ENCODE peak calls at places on chromosomes 3 and 15, in seven cellular contexts. One of them, this sample, is unnamed.

GRCh38 chr3:49007068-49007770 is at the start of gene WDR6:
- DNase-seq in AG09309: peak
- DNase-seq in fibroblast of pulmonary artery: peak
- DNase-seq in NB4: peak
- DNase-seq in H1: peak
- DNase-seq in AG04450: peak
- DNase-seq in heart right ventricle: peak
- DNase-seq in this sample: peak

GRCh38 chr3:39870706-39871105 is 61.3 kb downstream of the MYRIP start:
- DNase-seq in AG09309: no peak
- DNase-seq in fibroblast of pulmonary artery: peak
- DNase-seq in NB4: no peak
- DNase-seq in H1: no peak
- DNase-seq in AG04450: no peak
- DNase-seq in heart right ventricle: no peak
- DNase-seq in this sample: no peak

GRCh38 chr15:90674476-90674875 is 42.7 kb upstream of the BLM start:
- DNase-seq in AG09309: no peak
- DNase-seq in fibroblast of pulmonary artery: no peak
- DNase-seq in NB4: no peak
- DNase-seq in H1: no peak
- DNase-seq in AG04450: no peak
- DNase-seq in heart right ventricle: no peak
- DNase-seq in this sample: no peak

GRCh38 chr3:22893631-22894377 is 309.3 kb upstream of the UBE2E2 start:
- DNase-seq in AG09309: no peak
- DNase-seq in fibroblast of pulmonary artery: no peak
- DNase-seq in NB4: no peak
- DNase-seq in H1: no peak
- DNase-seq in AG04450: no peak
- DNase-seq in heart right ventricle: peak
- DNase-seq in this sample: no peak

GRCh38 chr3:166478356-166478755 is 641.1 kb upstream of the BCHE start:
- DNase-seq in AG09309: no peak
- DNase-seq in fibroblast of pulmonary artery: no peak
- DNase-seq in NB4: no peak
- DNase-seq in H1: no peak
- DNase-seq in AG04450: no peak
- DNase-seq in heart right ventricle: no peak
- DNase-seq in this sample: no peak

GRCh38 chr15:59904450-59904979 is 99.6 kb upstream of the FOXB1 start:
- DNase-seq in AG09309: no peak
- DNase-seq in fibroblast of pulmonary artery: no peak
- DNase-seq in NB4: no peak
- DNase-seq in H1: peak
- DNase-seq in AG04450: no peak
- DNase-seq in heart right ventricle: no peak
- DNase-seq in this sample: no peak

GRCh38 chr3:194682651-194683310 is 2.9 kb upstream of the FAM43A start:
- DNase-seq in AG09309: peak
- DNase-seq in fibroblast of pulmonary artery: peak
- DNase-seq in NB4: peak
- DNase-seq in H1: peak
- DNase-seq in AG04450: peak
- DNase-seq in heart right ventricle: peak
- DNase-seq in this sample: peak

GRCh38 chr3:111200027-111200426 is 128.4 kb downstream of the NECTIN3 start:
- DNase-seq in AG09309: no peak
- DNase-seq in fibroblast of pulmonary artery: no peak
- DNase-seq in NB4: no peak
- DNase-seq in H1: no peak
- DNase-seq in AG04450: no peak
- DNase-seq in heart right ventricle: no peak
- DNase-seq in this sample: no peak

GRCh38 chr3:37779289-37780152 is 82.2 kb upstream of the CTDSPL start:
- DNase-seq in AG09309: peak
- DNase-seq in fibroblast of pulmonary artery: peak
- DNase-seq in NB4: peak
- DNase-seq in H1: no peak
- DNase-seq in AG04450: peak
- DNase-seq in heart right ventricle: peak
- DNase-seq in this sample: peak

GRCh38 chr3:58383904-58384303 is 49.7 kb downstream of the PDHB start:
- DNase-seq in AG09309: peak
- DNase-seq in fibroblast of pulmonary artery: peak
- DNase-seq in NB4: peak
- DNase-seq in H1: no peak
- DNase-seq in AG04450: peak
- DNase-seq in heart right ventricle: no peak
- DNase-seq in this sample: peak

GRCh38 chr3:62882676-62883228 is 7.5 kb upstream of the CADPS start:
- DNase-seq in AG09309: peak
- DNase-seq in fibroblast of pulmonary artery: no peak
- DNase-seq in NB4: no peak
- DNase-seq in H1: no peak
- DNase-seq in AG04450: no peak
- DNase-seq in heart right ventricle: no peak
- DNase-seq in this sample: no peak

GRCh38 chr3:175601521-175601920 is 742.4 kb downstream of the NAALADL2 start:
- DNase-seq in AG09309: no peak
- DNase-seq in fibroblast of pulmonary artery: peak
- DNase-seq in NB4: no peak
- DNase-seq in H1: no peak
- DNase-seq in AG04450: no peak
- DNase-seq in heart right ventricle: no peak
- DNase-seq in this sample: no peak
- TF ChIP-seq CTCF in AG09309: no peak
- TF ChIP-seq CTCF in fibroblast of pulmonary artery: no peak
- TF ChIP-seq CTCF in NB4: no peak
- TF ChIP-seq CTCF in H1: no peak
- TF ChIP-seq CTCF in AG04450: no peak
- TF ChIP-seq CTCF in heart right ventricle: no peak
- TF ChIP-seq CTCF in this sample: no peak

DNA sequence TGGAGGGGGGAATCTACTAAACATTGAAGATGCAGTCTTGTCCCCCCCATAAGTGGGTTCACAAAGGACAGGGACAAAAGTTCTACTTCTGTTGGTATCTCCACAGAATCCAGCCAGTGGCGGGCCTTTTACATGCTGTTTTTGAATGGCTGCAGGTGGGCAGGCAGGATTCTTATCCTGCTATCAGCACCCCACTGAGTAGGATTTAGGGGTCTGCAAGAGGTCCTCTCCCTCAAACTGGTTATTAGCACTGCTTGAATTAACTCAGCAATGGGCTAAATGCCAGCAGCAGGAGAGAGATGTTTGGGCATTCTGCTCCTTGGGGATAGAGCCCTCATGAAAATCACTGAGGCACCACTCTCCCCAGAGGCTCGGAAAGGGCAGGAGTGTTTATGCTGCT is 40.3 kb downstream of the SEMA5B start:
- DNase-seq in AG09309: no peak
- DNase-seq in fibroblast of pulmonary artery: no peak
- DNase-seq in NB4: no peak
- DNase-seq in H1: no peak
- DNase-seq in AG04450: no peak
- DNase-seq in heart right ventricle: no peak
- DNase-seq in this sample: no peak
- H3K4me3 ChIP-seq in AG09309: no peak
- H3K4me3 ChIP-seq in fibroblast of pulmonary artery: no peak
- H3K4me3 ChIP-seq in NB4: no peak
- H3K4me3 ChIP-seq in H1: peak
- H3K4me3 ChIP-seq in AG04450: no peak
- H3K4me3 ChIP-seq in heart right ventricle: no peak
- H3K4me3 ChIP-seq in this sample: no peak

GRCh38 chr3:184873136-184873535 is 61.2 kb downstream of the VPS8 start:
- DNase-seq in AG09309: no peak
- DNase-seq in fibroblast of pulmonary artery: no peak
- DNase-seq in NB4: no peak
- DNase-seq in H1: no peak
- DNase-seq in AG04450: no peak
- DNase-seq in heart right ventricle: no peak
- DNase-seq in this sample: no peak

GRCh38 chr3:184874709-184875644 is 63.0 kb downstream of the VPS8 start:
- DNase-seq in AG09309: no peak
- DNase-seq in fibroblast of pulmonary artery: peak
- DNase-seq in NB4: peak
- DNase-seq in H1: no peak
- DNase-seq in AG04450: no peak
- DNase-seq in heart right ventricle: peak
- DNase-seq in this sample: no peak

GRCh38 chr3:184868477-184868876 is 56.5 kb downstream of the VPS8 start:
- DNase-seq in AG09309: no peak
- DNase-seq in fibroblast of pulmonary artery: peak
- DNase-seq in NB4: no peak
- DNase-seq in H1: no peak
- DNase-seq in AG04450: no peak
- DNase-seq in heart right ventricle: no peak
- DNase-seq in this sample: no peak

DNA sequence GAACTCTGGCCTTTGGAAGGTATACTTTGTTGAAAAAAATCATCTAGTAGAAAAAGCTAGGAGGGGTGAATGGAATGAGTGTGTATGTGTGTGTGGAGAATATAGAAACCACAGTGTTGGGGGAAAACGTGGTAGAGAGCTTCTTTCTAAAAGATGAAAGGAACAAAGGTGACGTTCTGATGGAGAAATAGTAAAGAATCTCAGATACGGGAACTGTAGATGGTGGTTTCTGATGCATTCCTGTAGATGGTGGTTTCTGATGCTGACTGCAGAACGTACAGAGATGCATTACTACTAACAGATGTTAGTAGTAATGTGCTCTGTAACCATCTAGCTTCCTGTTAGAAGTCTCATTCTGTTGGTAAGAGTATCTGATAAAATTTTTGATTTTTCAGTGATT is 60.2 kb downstream of the VPS8 start:
- DNase-seq in AG09309: no peak
- DNase-seq in fibroblast of pulmonary artery: no peak
- DNase-seq in NB4: no peak
- DNase-seq in H1: no peak
- DNase-seq in AG04450: no peak
- DNase-seq in heart right ventricle: no peak
- DNase-seq in this sample: no peak
- TF ChIP-seq CTCF in AG09309: no peak
- TF ChIP-seq CTCF in fibroblast of pulmonary artery: no peak
- TF ChIP-seq CTCF in NB4: no peak
- TF ChIP-seq CTCF in H1: no peak
- TF ChIP-seq CTCF in AG04450: no peak
- TF ChIP-seq CTCF in heart right ventricle: no peak
- TF ChIP-seq CTCF in this sample: no peak

DNA sequence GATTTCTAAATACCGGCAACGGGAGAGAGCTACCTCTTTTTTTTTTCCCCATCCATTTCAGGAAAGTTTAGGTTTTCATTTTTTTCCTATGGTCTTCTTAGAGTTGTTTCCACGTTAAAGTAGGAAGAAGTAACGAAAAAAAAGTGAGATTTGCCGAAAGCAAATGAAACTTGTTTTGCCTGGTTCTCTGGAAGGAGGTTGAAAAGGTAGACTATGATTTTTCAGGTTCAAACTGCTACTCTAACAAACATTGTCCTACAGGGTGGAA is 18.6 kb upstream of the CHD2 start:
- DNase-seq in AG09309: no peak
- DNase-seq in fibroblast of pulmonary artery: no peak
- DNase-seq in NB4: no peak
- DNase-seq in H1: no peak
- DNase-seq in AG04450: no peak
- DNase-seq in heart right ventricle: no peak
- DNase-seq in this sample: no peak
- H3K4me3 ChIP-seq in AG09309: no peak
- H3K4me3 ChIP-seq in fibroblast of pulmonary artery: peak
- H3K4me3 ChIP-seq in NB4: peak
- H3K4me3 ChIP-seq in H1: no peak
- H3K4me3 ChIP-seq in AG04450: peak
- H3K4me3 ChIP-seq in heart right ventricle: peak
- H3K4me3 ChIP-seq in this sample: no peak

DNA sequence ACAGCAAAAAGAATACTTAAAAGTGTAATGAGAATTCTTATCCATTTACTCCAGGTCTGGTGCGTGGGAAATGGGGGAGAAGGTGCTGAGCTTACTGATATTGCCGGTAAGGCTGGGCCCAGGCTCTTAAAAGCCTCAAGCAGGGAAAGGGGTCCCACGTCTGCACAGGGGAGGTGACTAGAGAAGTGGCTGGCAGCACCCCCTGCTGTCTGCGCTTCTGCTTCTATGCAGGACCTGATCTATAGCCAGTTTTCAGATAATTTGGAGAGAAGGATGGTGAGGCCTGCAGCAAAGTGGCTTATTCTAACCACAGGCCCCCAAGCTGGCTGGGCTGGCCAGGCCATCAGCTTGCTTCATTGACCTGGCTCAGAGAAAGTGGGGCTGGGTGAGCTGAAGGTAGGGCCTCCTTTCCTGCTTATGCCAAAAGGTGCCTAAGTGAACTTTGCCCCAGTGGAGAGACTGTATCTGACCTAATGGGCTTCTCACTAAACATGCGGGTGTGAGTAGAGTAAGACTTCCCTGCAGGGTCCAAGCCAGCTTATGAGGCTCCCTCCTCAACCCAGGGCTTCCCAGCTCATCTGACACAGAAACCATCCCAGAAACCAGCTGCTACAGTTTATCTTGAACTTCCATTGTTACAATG is 30.9 kb upstream of the ATP1B3 start:
- DNase-seq in AG09309: no peak
- DNase-seq in fibroblast of pulmonary artery: no peak
- DNase-seq in NB4: peak
- DNase-seq in H1: peak
- DNase-seq in AG04450: no peak
- DNase-seq in heart right ventricle: no peak
- DNase-seq in this sample: no peak
- TF ChIP-seq CTCF in AG09309: no peak
- TF ChIP-seq CTCF in fibroblast of pulmonary artery: no peak
- TF ChIP-seq CTCF in NB4: no peak
- TF ChIP-seq CTCF in H1: peak
- TF ChIP-seq CTCF in AG04450: no peak
- TF ChIP-seq CTCF in heart right ventricle: no peak
- TF ChIP-seq CTCF in this sample: no peak

GRCh38 chr3:122005033-122005565 is 16.9 kb downstream of the ILDR1 start:
- DNase-seq in AG09309: no peak
- DNase-seq in fibroblast of pulmonary artery: no peak
- DNase-seq in NB4: peak
- DNase-seq in H1: no peak
- DNase-seq in AG04450: no peak
- DNase-seq in heart right ventricle: no peak
- DNase-seq in this sample: no peak

GRCh38 chr3:122004123-122004522 is 17.9 kb downstream of the ILDR1 start:
- DNase-seq in AG09309: no peak
- DNase-seq in fibroblast of pulmonary artery: no peak
- DNase-seq in NB4: peak
- DNase-seq in H1: no peak
- DNase-seq in AG04450: no peak
- DNase-seq in heart right ventricle: no peak
- DNase-seq in this sample: no peak

GRCh38 chr3:122001892-122002291 is 20.2 kb downstream of the ILDR1 start:
- DNase-seq in AG09309: no peak
- DNase-seq in fibroblast of pulmonary artery: no peak
- DNase-seq in NB4: no peak
- DNase-seq in H1: no peak
- DNase-seq in AG04450: no peak
- DNase-seq in heart right ventricle: no peak
- DNase-seq in this sample: no peak

GRCh38 chr3:122003596-122003995 is 18.5 kb downstream of the ILDR1 start:
- DNase-seq in AG09309: no peak
- DNase-seq in fibroblast of pulmonary artery: no peak
- DNase-seq in NB4: no peak
- DNase-seq in H1: no peak
- DNase-seq in AG04450: no peak
- DNase-seq in heart right ventricle: no peak
- DNase-seq in this sample: no peak

GRCh38 chr3:122003112-122003511 is 18.9 kb downstream of the ILDR1 start:
- DNase-seq in AG09309: no peak
- DNase-seq in fibroblast of pulmonary artery: no peak
- DNase-seq in NB4: no peak
- DNase-seq in H1: no peak
- DNase-seq in AG04450: no peak
- DNase-seq in heart right ventricle: no peak
- DNase-seq in this sample: no peak
- H3K4me3 ChIP-seq in AG09309: no peak
- H3K4me3 ChIP-seq in fibroblast of pulmonary artery: no peak
- H3K4me3 ChIP-seq in NB4: no peak
- H3K4me3 ChIP-seq in H1: no peak
- H3K4me3 ChIP-seq in AG04450: no peak
- H3K4me3 ChIP-seq in heart right ventricle: no peak
- H3K4me3 ChIP-seq in this sample: no peak